ENCODE peak calls at places on chromosomes 16 and 17, in five cellular contexts. One of them, this sample, is unnamed.

GRCh38 chr17:50218071-50218759 is 16.8 kb upstream of the COL1A1 start:
- DNase-seq in heart right ventricle: no peak
- DNase-seq in astrocyte of the cerebellum: no peak
- DNase-seq in prostate gland: no peak
- DNase-seq in fibroblast of villous mesenchyme: peak
- DNase-seq in this sample: peak

GRCh38 chr17:47994714-47995113 is 23.8 kb downstream of the CDK5RAP3 start:
- DNase-seq in heart right ventricle: no peak
- DNase-seq in astrocyte of the cerebellum: no peak
- DNase-seq in prostate gland: no peak
- DNase-seq in fibroblast of villous mesenchyme: no peak
- DNase-seq in this sample: no peak

GRCh38 chr16:5490499-5490898 is 392.9 kb upstream of the EEF2KMT start:
- DNase-seq in heart right ventricle: peak
- DNase-seq in astrocyte of the cerebellum: no peak
- DNase-seq in prostate gland: peak
- DNase-seq in fibroblast of villous mesenchyme: no peak
- DNase-seq in this sample: no peak

GRCh38 chr16:89114159-89114981 is 20.7 kb downstream of the ACSF3 start:
- DNase-seq in heart right ventricle: no peak
- DNase-seq in astrocyte of the cerebellum: no peak
- DNase-seq in prostate gland: no peak
- DNase-seq in fibroblast of villous mesenchyme: no peak
- DNase-seq in this sample: peak

GRCh38 chr17:30344283-30345088 is 10.6 kb upstream of the TMIGD1 start:
- DNase-seq in heart right ventricle: peak
- DNase-seq in astrocyte of the cerebellum: peak
- DNase-seq in prostate gland: peak
- DNase-seq in fibroblast of villous mesenchyme: peak
- DNase-seq in this sample: peak

GRCh38 chr17:77140878-77141767 is at the start of gene SEC14L1:
- DNase-seq in heart right ventricle: no peak
- DNase-seq in astrocyte of the cerebellum: no peak
- DNase-seq in prostate gland: peak
- DNase-seq in fibroblast of villous mesenchyme: peak
- DNase-seq in this sample: peak

GRCh38 chr16:2852731-2853507 is 5.1 kb downstream of the PRSS22 start:
- DNase-seq in heart right ventricle: no peak
- DNase-seq in astrocyte of the cerebellum: no peak
- DNase-seq in prostate gland: no peak
- DNase-seq in fibroblast of villous mesenchyme: no peak
- DNase-seq in this sample: no peak

GRCh38 chr16:10835281-10835931 is 16.8 kb upstream of the TVP23A start:
- DNase-seq in heart right ventricle: no peak
- DNase-seq in astrocyte of the cerebellum: no peak
- DNase-seq in prostate gland: no peak
- DNase-seq in fibroblast of villous mesenchyme: no peak
- DNase-seq in this sample: no peak

GRCh38 chr17:45262516-45263476 is 902 bp upstream of the SPATA32 start:
- DNase-seq in heart right ventricle: no peak
- DNase-seq in astrocyte of the cerebellum: peak
- DNase-seq in prostate gland: peak
- DNase-seq in fibroblast of villous mesenchyme: peak
- DNase-seq in this sample: peak

GRCh38 chr16:68665501-68665900 is 20.4 kb downstream of the CDH3 start:
- DNase-seq in heart right ventricle: no peak
- DNase-seq in astrocyte of the cerebellum: no peak
- DNase-seq in prostate gland: no peak
- DNase-seq in fibroblast of villous mesenchyme: no peak
- DNase-seq in this sample: no peak

GRCh38 chr17:74272731-74273201 is 1.3 kb upstream of the DNAI2 start:
- DNase-seq in heart right ventricle: peak
- DNase-seq in astrocyte of the cerebellum: no peak
- DNase-seq in prostate gland: no peak
- DNase-seq in fibroblast of villous mesenchyme: no peak
- DNase-seq in this sample: peak

GRCh38 chr16:25018972-25019617 is 3.9 kb upstream of the ARHGAP17 start:
- DNase-seq in heart right ventricle: no peak
- DNase-seq in astrocyte of the cerebellum: no peak
- DNase-seq in prostate gland: no peak
- DNase-seq in fibroblast of villous mesenchyme: no peak
- DNase-seq in this sample: no peak

GRCh38 chr16:69939821-69940585 is 11.1 kb upstream of the CLEC18A start:
- DNase-seq in heart right ventricle: no peak
- DNase-seq in astrocyte of the cerebellum: no peak
- DNase-seq in prostate gland: no peak
- DNase-seq in fibroblast of villous mesenchyme: no peak
- DNase-seq in this sample: no peak

GRCh38 chr16:3740186-3740585 is 22.9 kb upstream of the TRAP1 start:
- DNase-seq in heart right ventricle: no peak
- DNase-seq in astrocyte of the cerebellum: no peak
- DNase-seq in prostate gland: no peak
- DNase-seq in fibroblast of villous mesenchyme: no peak
- DNase-seq in this sample: no peak

GRCh38 chr16:56874800-56875199 is 9.8 kb downstream of the SLC12A3 start:
- DNase-seq in heart right ventricle: no peak
- DNase-seq in astrocyte of the cerebellum: peak
- DNase-seq in prostate gland: peak
- DNase-seq in fibroblast of villous mesenchyme: peak
- DNase-seq in this sample: peak

GRCh38 chr16:64700628-64701027 is 421.2 kb downstream of the CDH11 start:
- DNase-seq in heart right ventricle: no peak
- DNase-seq in astrocyte of the cerebellum: no peak
- DNase-seq in prostate gland: no peak
- DNase-seq in fibroblast of villous mesenchyme: no peak
- DNase-seq in this sample: no peak

GRCh38 chr17:34156741-34157589 is 98.1 kb upstream of the CCL2 start:
- DNase-seq in heart right ventricle: no peak
- DNase-seq in astrocyte of the cerebellum: no peak
- DNase-seq in prostate gland: no peak
- DNase-seq in fibroblast of villous mesenchyme: no peak
- DNase-seq in this sample: no peak

GRCh38 chr16:50697881-50698767 is 4.7 kb downstream of the NOD2 start:
- DNase-seq in heart right ventricle: peak
- DNase-seq in astrocyte of the cerebellum: peak
- DNase-seq in prostate gland: peak
- DNase-seq in fibroblast of villous mesenchyme: peak
- DNase-seq in this sample: peak

GRCh38 chr17:49244839-49245238 is 14.3 kb upstream of the PHOSPHO1 start:
- DNase-seq in heart right ventricle: no peak
- DNase-seq in astrocyte of the cerebellum: no peak
- DNase-seq in prostate gland: no peak
- DNase-seq in fibroblast of villous mesenchyme: no peak
- DNase-seq in this sample: no peak

GRCh38 chr17:59534583-59534982 is 30.8 kb upstream of the DHX40 start:
- DNase-seq in heart right ventricle: no peak
- DNase-seq in astrocyte of the cerebellum: no peak
- DNase-seq in prostate gland: no peak
- DNase-seq in fibroblast of villous mesenchyme: no peak
- DNase-seq in this sample: peak

GRCh38 chr16:9123871-9124270 is 32.4 kb downstream of the HAPSTR1 start:
- DNase-seq in heart right ventricle: no peak
- DNase-seq in astrocyte of the cerebellum: no peak
- DNase-seq in prostate gland: peak
- DNase-seq in fibroblast of villous mesenchyme: no peak
- DNase-seq in this sample: no peak

GRCh38 chr16:31228206-31228605 is 11.3 kb upstream of the PYDC1 start:
- DNase-seq in heart right ventricle: no peak
- DNase-seq in astrocyte of the cerebellum: no peak
- DNase-seq in prostate gland: no peak
- DNase-seq in fibroblast of villous mesenchyme: no peak
- DNase-seq in this sample: no peak

DNA sequence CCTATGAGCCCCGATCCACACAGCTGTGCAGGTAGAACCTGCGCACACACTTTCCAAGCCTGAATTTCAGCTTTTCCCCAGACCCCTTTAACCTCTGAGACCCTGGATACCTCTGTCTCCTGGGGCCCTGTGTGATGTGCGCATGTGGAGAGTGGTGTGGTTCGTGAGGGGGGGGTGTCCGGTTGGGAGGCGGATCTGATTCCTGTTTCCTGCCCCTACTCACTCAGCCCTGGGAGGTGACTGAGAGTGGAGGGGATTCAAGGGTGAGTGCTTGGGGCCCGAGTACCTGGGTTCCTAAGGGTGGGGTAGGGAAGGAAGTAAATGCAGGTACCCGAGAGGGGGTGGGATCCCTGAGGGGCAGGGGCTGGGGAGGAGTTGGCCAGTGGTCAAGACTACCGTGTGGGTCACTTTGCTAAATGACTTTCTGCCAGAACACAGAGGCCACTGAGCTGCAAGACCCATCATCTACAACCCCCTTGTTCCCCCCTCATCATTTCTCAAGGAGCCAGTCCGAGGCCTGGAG is 621 bp downstream of the ARHGEF15 start:
- DNase-seq in heart right ventricle: peak
- DNase-seq in astrocyte of the cerebellum: no peak
- DNase-seq in prostate gland: no peak
- DNase-seq in fibroblast of villous mesenchyme: no peak
- DNase-seq in this sample: no peak
- H3K4me3 ChIP-seq in heart right ventricle: peak
- H3K4me3 ChIP-seq in astrocyte of the cerebellum: no peak
- H3K4me3 ChIP-seq in prostate gland: no peak
- H3K4me3 ChIP-seq in fibroblast of villous mesenchyme: no peak
- H3K4me3 ChIP-seq in this sample: no peak

GRCh38 chr17:75517277-75517865 is 1.0 kb downstream of the TSEN54 start:
- DNase-seq in heart right ventricle: no peak
- DNase-seq in astrocyte of the cerebellum: no peak
- DNase-seq in prostate gland: no peak
- DNase-seq in fibroblast of villous mesenchyme: no peak
- DNase-seq in this sample: no peak
- TF ChIP-seq CTCF in heart right ventricle: no peak
- TF ChIP-seq CTCF in astrocyte of the cerebellum: no peak
- TF ChIP-seq CTCF in prostate gland: peak
- TF ChIP-seq CTCF in fibroblast of villous mesenchyme: no peak
- TF ChIP-seq CTCF in this sample: no peak

DNA sequence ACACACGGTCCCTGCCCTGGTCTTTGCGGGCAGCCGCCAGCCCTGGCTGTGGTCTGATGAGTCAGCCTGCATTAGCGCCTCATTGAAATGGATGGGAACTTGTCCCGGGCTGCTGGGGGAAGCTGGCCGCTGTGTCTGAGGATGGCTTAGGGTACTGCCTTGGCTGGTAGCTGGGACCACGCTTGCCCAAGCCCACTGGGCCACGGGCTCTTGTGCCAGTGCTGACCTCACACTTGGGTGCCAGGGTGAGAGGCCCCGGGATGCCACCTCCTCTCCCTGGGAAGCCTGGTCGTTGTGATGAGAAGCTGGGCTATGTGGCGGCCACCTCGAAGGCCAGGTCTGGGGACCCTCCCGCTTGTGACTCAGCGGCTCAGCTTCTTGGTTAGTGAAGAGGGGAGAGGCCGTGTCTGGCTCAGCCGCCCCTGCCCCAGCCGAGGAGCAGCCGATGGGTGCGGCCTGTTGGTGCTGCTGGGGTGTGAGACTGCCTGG is 10.7 kb downstream of the CACNA1H start:
- DNase-seq in heart right ventricle: no peak
- DNase-seq in astrocyte of the cerebellum: no peak
- DNase-seq in prostate gland: no peak
- DNase-seq in fibroblast of villous mesenchyme: no peak
- DNase-seq in this sample: no peak
- H3K4me3 ChIP-seq in heart right ventricle: no peak
- H3K4me3 ChIP-seq in astrocyte of the cerebellum: no peak
- H3K4me3 ChIP-seq in prostate gland: no peak
- H3K4me3 ChIP-seq in fibroblast of villous mesenchyme: no peak
- H3K4me3 ChIP-seq in this sample: no peak

GRCh38 chr17:70608957-70609356 is 439.6 kb downstream of the KCNJ2 start:
- DNase-seq in heart right ventricle: no peak
- DNase-seq in astrocyte of the cerebellum: no peak
- DNase-seq in prostate gland: no peak
- DNase-seq in fibroblast of villous mesenchyme: no peak
- DNase-seq in this sample: no peak

GRCh38 chr17:70608193-70608592 is 438.9 kb downstream of the KCNJ2 start:
- DNase-seq in heart right ventricle: no peak
- DNase-seq in astrocyte of the cerebellum: no peak
- DNase-seq in prostate gland: no peak
- DNase-seq in fibroblast of villous mesenchyme: no peak
- DNase-seq in this sample: no peak

GRCh38 chr17:70609566-70609965 is 440.2 kb downstream of the KCNJ2 start:
- DNase-seq in heart right ventricle: no peak
- DNase-seq in astrocyte of the cerebellum: no peak
- DNase-seq in prostate gland: no peak
- DNase-seq in fibroblast of villous mesenchyme: no peak
- DNase-seq in this sample: no peak

GRCh38 chr17:70603226-70603625 is 433.9 kb downstream of the KCNJ2 start:
- DNase-seq in heart right ventricle: no peak
- DNase-seq in astrocyte of the cerebellum: no peak
- DNase-seq in prostate gland: no peak
- DNase-seq in fibroblast of villous mesenchyme: no peak
- DNase-seq in this sample: no peak

GRCh38 chr17:70604854-70605253 is 435.5 kb downstream of the KCNJ2 start:
- DNase-seq in heart right ventricle: no peak
- DNase-seq in astrocyte of the cerebellum: no peak
- DNase-seq in prostate gland: no peak
- DNase-seq in fibroblast of villous mesenchyme: no peak
- DNase-seq in this sample: no peak
- TF ChIP-seq CTCF in heart right ventricle: no peak
- TF ChIP-seq CTCF in astrocyte of the cerebellum: no peak
- TF ChIP-seq CTCF in prostate gland: no peak
- TF ChIP-seq CTCF in fibroblast of villous mesenchyme: no peak
- TF ChIP-seq CTCF in this sample: no peak

GRCh38 chr16:15996432-15997109 is 47.2 kb downstream of the ABCC1 start:
- DNase-seq in heart right ventricle: peak
- DNase-seq in astrocyte of the cerebellum: peak
- DNase-seq in prostate gland: no peak
- DNase-seq in fibroblast of villous mesenchyme: peak
- DNase-seq in this sample: peak
- H3K4me3 ChIP-seq in heart right ventricle: no peak
- H3K4me3 ChIP-seq in astrocyte of the cerebellum: no peak
- H3K4me3 ChIP-seq in prostate gland: no peak
- H3K4me3 ChIP-seq in fibroblast of villous mesenchyme: no peak
- H3K4me3 ChIP-seq in this sample: no peak

DNA sequence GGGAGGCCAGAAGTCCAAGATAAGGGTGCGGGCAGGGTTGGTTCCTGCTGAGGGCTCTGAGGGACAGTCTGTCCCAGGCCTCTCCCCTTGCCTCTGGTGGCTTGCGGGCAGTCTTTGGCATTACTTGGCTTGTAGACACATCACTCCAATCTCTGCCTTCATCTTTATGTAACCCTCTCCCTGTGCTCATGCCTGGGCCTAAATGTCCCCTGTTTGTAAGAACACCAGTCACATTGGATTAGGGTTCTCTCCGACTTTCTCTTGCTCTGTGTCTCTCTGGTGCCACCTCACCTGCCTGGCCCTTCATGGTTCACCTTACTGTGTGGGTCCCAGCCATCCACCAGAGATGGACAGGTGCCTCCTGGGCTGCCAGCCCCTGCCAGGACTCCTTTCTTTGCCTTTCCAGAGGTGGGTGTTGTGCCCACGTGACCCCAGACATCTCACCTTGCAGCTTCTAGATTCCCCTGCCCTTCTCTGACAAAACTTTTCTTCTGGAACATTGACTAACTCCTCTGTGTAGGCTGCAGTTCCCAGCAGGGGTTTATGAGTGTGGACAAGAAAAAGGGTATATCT is 205.8 kb downstream of the MSI2 start:
- DNase-seq in heart right ventricle: no peak
- DNase-seq in astrocyte of the cerebellum: no peak
- DNase-seq in prostate gland: no peak
- DNase-seq in fibroblast of villous mesenchyme: no peak
- DNase-seq in this sample: no peak
- TF ChIP-seq CTCF in heart right ventricle: no peak
- TF ChIP-seq CTCF in astrocyte of the cerebellum: no peak
- TF ChIP-seq CTCF in prostate gland: no peak
- TF ChIP-seq CTCF in fibroblast of villous mesenchyme: no peak
- TF ChIP-seq CTCF in this sample: no peak

GRCh38 chr17:56679148-56679766 is 85.8 kb downstream of the NOG start:
- DNase-seq in heart right ventricle: no peak
- DNase-seq in astrocyte of the cerebellum: peak
- DNase-seq in prostate gland: no peak
- DNase-seq in fibroblast of villous mesenchyme: peak
- DNase-seq in this sample: peak
- H3K4me3 ChIP-seq in heart right ventricle: peak
- H3K4me3 ChIP-seq in astrocyte of the cerebellum: peak
- H3K4me3 ChIP-seq in prostate gland: no peak
- H3K4me3 ChIP-seq in fibroblast of villous mesenchyme: peak
- H3K4me3 ChIP-seq in this sample: no peak

This sample was measured in fibroblast of pulmonary artery.